ENCODE peak calls at places on chromosomes 16 and 17, in seven cellular contexts. A, R, E, G, Q, B and F are unnamed samples.
A peak's percentile ranks its signal among the peaks of the same experiment; 100 is the strongest.

GRCh38 chr17:60352071-60352470 is 39.9 kb downstream of the USP32 start:
- DNase-seq in E (no peak), G (no peak), R (no peak), Q (no peak), A (no peak), B (no peak), F (no peak)

GRCh38 chr16:28089992-28090365 is 26.5 kb upstream of the GSG1L start:
- DNase-seq in R (no peak), Q (no peak), G (no peak), E (no peak), A (no peak), B (no peak), F (no peak)

GRCh38 chr16:86971251-86971650 is 345.9 kb downstream of the C16orf95 start:
- DNase-seq in E (no peak), A (no peak), R (no peak), B (no peak), Q (no peak), G (no peak), F (no peak)

GRCh38 chr17:69227536-69227935 is 1.1 kb downstream of the ABCA10 start:
- DNase-seq in E (no peak), Q (no peak), G (no peak), R (no peak), B (no peak), A (no peak), F (no peak)

GRCh38 chr16:50677351-50677750 is 3.8 kb downstream of the SNX20 start:
- DNase-seq in Q (no peak), R (no peak), A (no peak), G (no peak), B (no peak), E (peak; percentile 45), F (no peak)

GRCh38 chr16:29900102-29900887 is at the start of gene ASPHD1:
- DNase-seq in Q (peak; percentile 84), B (no peak), G (peak; percentile 65), E (peak; percentile 82), A (peak; percentile 57), R (peak; percentile 31), F (peak; percentile 52)

GRCh38 chr17:7296189-7296861 is 1.9 kb upstream of the YBX2 start:
- DNase-seq in B (peak; percentile 40), E (peak; percentile 96), R (peak; percentile 95), G (peak; percentile 83), A (no peak), Q (peak; percentile 70), F (peak; percentile 28)

GRCh38 chr16:85181091-85181738 is 68.9 kb upstream of the CIBAR2 start:
- DNase-seq in A (no peak), G (no peak), Q (no peak), E (no peak), B (no peak), R (no peak), F (no peak)

GRCh38 chr17:9003355-9004131 is 17.8 kb upstream of the NTN1 start:
- DNase-seq in B (no peak), G (no peak), Q (no peak), R (peak; percentile 31), A (no peak), E (peak; percentile 61), F (no peak)

GRCh38 chr17:2087597-2088211 is 32.8 kb downstream of the HIC1 start:
- DNase-seq in A (no peak), B (no peak), Q (no peak), R (no peak), E (no peak), G (peak; percentile 45), F (no peak)

GRCh38 chr16:4655801-4656200 is 31.2 kb downstream of the MGRN1 start:
- DNase-seq in Q (no peak), E (no peak), G (no peak), R (no peak), A (no peak), B (no peak), F (no peak)

GRCh38 chr16:19095699-19096098 is 18.1 kb upstream of the ITPRIPL2 start:
- DNase-seq in B (no peak), R (no peak), G (no peak), Q (peak; percentile 50), E (peak; percentile 68), A (no peak), F (no peak)

GRCh38 chr16:49556252-49557069 is 182.9 kb downstream of the C16orf78 start:
- DNase-seq in G (no peak), A (no peak), E (peak; percentile 55), Q (peak; percentile 35), R (peak; percentile 47), B (peak; percentile 40), F (peak; percentile 20)

GRCh38 chr16:424033-424622 is 1.3 kb upstream of the RAB11FIP3 start:
- DNase-seq in B (peak; percentile 97), R (no peak), G (peak; percentile 58), Q (peak; percentile 88), A (peak; percentile 79), E (no peak), F (peak; percentile 71)

GRCh38 chr17:51820252-51820651 is 338.3 kb downstream of the CA10 start:
- DNase-seq in E (no peak), B (no peak), G (no peak), R (no peak), A (no peak), Q (peak; percentile 8), F (no peak)

GRCh38 chr16:57970971-57971370 is at the start of gene CNGB1:
- DNase-seq in G (no peak), R (no peak), E (no peak), Q (no peak), B (no peak), A (no peak), F (no peak)

GRCh38 chr17:17551361-17551760 is 40.1 kb downstream of the PEMT start:
- DNase-seq in Q (peak; percentile 33), B (no peak), R (no peak), E (no peak), A (no peak), G (no peak), F (no peak)

GRCh38 chr16:56931253-56931768 is 631 bp upstream of the HERPUD1 start:
- DNase-seq in R (no peak), G (peak; percentile 83), B (no peak), A (no peak), Q (no peak), E (no peak), F (no peak)

GRCh38 chr17:77460514-77461046 is 319.8 kb downstream of the SEC14L1 start:
- DNase-seq in Q (no peak), A (no peak), E (no peak), B (no peak), R (no peak), G (no peak), F (no peak)

GRCh38 chr16:49504023-49504364 is 130.4 kb downstream of the C16orf78 start:
- DNase-seq in R (no peak), B (no peak), G (no peak), E (no peak), Q (no peak), A (no peak), F (no peak)

GRCh38 chr16:85539084-85539483 is 74.0 kb upstream of the GSE1 start:
- DNase-seq in R (no peak), G (no peak), E (no peak), Q (no peak), A (no peak), B (no peak), F (no peak)

GRCh38 chr17:83200231-83200699 is 120.9 kb downstream of the METRNL start:
- DNase-seq in A (no peak), R (peak; percentile 1), Q (no peak), B (no peak), E (no peak), G (no peak), F (no peak)

GRCh38 chr16:53099318-53100130 is 44.7 kb downstream of the CHD9 start:
- DNase-seq in Q (peak; percentile 89), B (peak; percentile 80), E (peak; percentile 96), A (no peak), R (peak; percentile 66), G (peak; percentile 95), F (peak; percentile 73)

GRCh38 chr16:11726008-11726407 is 16.6 kb downstream of the TXNDC11 start:
- DNase-seq in G (peak; percentile 40), Q (no peak), E (no peak), R (no peak), B (no peak), A (no peak), F (no peak)

GRCh38 chr17:38421224-38421841 is 6.9 kb upstream of the ARHGAP23 start:
- DNase-seq in B (peak; percentile 32), A (no peak), Q (peak; percentile 24), R (no peak), G (no peak), E (peak; percentile 41), F (no peak)

GRCh38 chr17:57555636-57556175 is 189.4 kb downstream of the CCDC182 start:
- DNase-seq in B (no peak), E (no peak), G (no peak), R (no peak), A (no peak), Q (no peak), F (no peak)

GRCh38 chr16:88382491-88383400 is at the start of gene ZNF469:
- DNase-seq in Q (peak; percentile 34), A (no peak), R (peak; percentile 43), G (no peak), B (no peak), E (no peak), F (no peak)

GRCh38 chr16:68447721-68448359 is 468 bp downstream of the SMPD3 start:
- DNase-seq in A (no peak), R (no peak), G (peak; percentile 38), Q (no peak), B (no peak), E (no peak), F (no peak)